ENCODE peak calls at places on chromosomes 2 and 18, in six cellular contexts. I is amniotic stem cell; J is HuH-7; H is activated naive CD8-positive, alpha-beta T cell treated with anti-CD3 and anti-CD28 coated beads, Interleukin-2, amount 50 U/mL, for 24 hours; M is iPS DF 6.9; W is A172. Y is an unnamed sample.

GRCh38 chr2:112164876-112165275 is 26.7 kb downstream of the FBLN7 start:
- DNase-seq in J (no peak), I (no peak), W (no peak), H (no peak), M (no peak), Y (no peak)

GRCh38 chr2:216495656-216496055 is 3.0 kb upstream of the RPL37A start:
- DNase-seq in H (no peak), J (no peak), M (no peak), I (no peak), W (no peak), Y (no peak)

GRCh38 chr2:121075641-121076500 is 209.1 kb downstream of the TFCP2L1 start:
- DNase-seq in M (no peak), J (no peak), H (no peak), W (peak; percentile 44), I (no peak), Y (no peak)

GRCh38 chr2:159484537-159484936 is 131.8 kb downstream of the BAZ2B start:
- DNase-seq in J (no peak), M (no peak), W (no peak), I (no peak), H (no peak), Y (no peak)

GRCh38 chr18:25862881-25863600 is 227.4 kb downstream of the SS18 start:
- DNase-seq in M (no peak), H (no peak), J (no peak), W (no peak), I (no peak), Y (no peak)

GRCh38 chr2:10220516-10221391 is 82.0 kb upstream of the HPCAL1 start:
- DNase-seq in M (no peak), W (peak; percentile 74), J (no peak), H (no peak), I (no peak), Y (no peak)

GRCh38 chr2:164510895-164511294 is 110.4 kb downstream of the GRB14 start:
- DNase-seq in J (no peak), W (no peak), M (no peak), I (no peak), H (no peak), Y (no peak)

GRCh38 chr2:151827564-151828142 is 568 bp downstream of the ARL5A start:
- DNase-seq in I (no peak), W (peak; percentile 11), H (peak; percentile 44), J (peak; percentile 31), M (no peak), Y (no peak)

GRCh38 chr18:24790347-24790746 is 329.9 kb downstream of the HRH4 start:
- DNase-seq in W (no peak), I (no peak), M (no peak), J (no peak), H (no peak), Y (no peak)

GRCh38 chr2:7963787-7964186 is 718.1 kb upstream of the ID2 start:
- DNase-seq in J (no peak), W (no peak), I (no peak), M (no peak), H (no peak), Y (no peak)

GRCh38 chr2:75592028-75592427 is 31.3 kb upstream of the EVA1A start:
- DNase-seq in H (no peak), J (peak; percentile 55), I (no peak), W (peak; percentile 97), M (no peak), Y (no peak)

GRCh38 chr2:232522014-232522854 is 2.0 kb downstream of the PRSS56 start:
- DNase-seq in H (peak; percentile 82), M (no peak), W (no peak), I (no peak), J (peak; percentile 85), Y (no peak)

GRCh38 chr18:47915229-47915628 is 15.2 kb downstream of the SMAD2 start:
- DNase-seq in I (no peak), W (no peak), M (no peak), H (no peak), J (no peak), Y (no peak)

GRCh38 chr18:50606609-50607008 is 46.7 kb downstream of the MAPK4 start:
- DNase-seq in J (no peak), H (no peak), M (no peak), I (no peak), W (no peak), Y (no peak)

GRCh38 chr2:173652311-173652710 is 297.6 kb downstream of the CDCA7 start:
- DNase-seq in J (no peak), M (no peak), H (no peak), W (peak; percentile 88), I (peak; percentile 38), Y (no peak)

GRCh38 chr2:38438133-38438532 is 61.1 kb upstream of the ATL2 start:
- DNase-seq in J (no peak), I (no peak), W (no peak), M (no peak), H (no peak), Y (no peak)

GRCh38 chr18:58714821-58715220 is 43.6 kb downstream of the MALT1 start:
- DNase-seq in M (no peak), W (no peak), I (no peak), H (no peak), J (no peak), Y (no peak)

GRCh38 chr2:152396763-152397162 is 61.8 kb downstream of the FMNL2 start:
- DNase-seq in M (no peak), H (no peak), W (no peak), I (no peak), J (no peak), Y (no peak)